ENCODE peak calls at places on chromosomes 13 and 19, in nine cellular contexts. N is heart right ventricle, L is tibial nerve, A is body of pancreas, Y is vagina, B is uterus, C is breast epithelium, H is OCI-LY7, P is A549. O is an unnamed sample. For H3K4me1, the result is how much of the 10 kb centered on the place peaks cover.

GRCh38 chr13:27379694-27380596 is 44.5 kb upstream of the GTF3A start:
- DNase-seq in H (peak), B (no peak), Y (no peak), A (peak), N (no peak), P (peak), C (peak), L (peak), O (peak)

GRCh38 chr13:105343134-105343806 is 1192.2 kb downstream of the EFNB2 start:
- DNase-seq in Y (no peak), B (no peak), A (no peak), L (no peak), H (no peak), P (no peak), N (no peak), C (no peak), O (no peak)

GRCh38 chr19:29965529-29965928 is 23.5 kb downstream of the URI1 start:
- DNase-seq in P (no peak), L (no peak), H (no peak), Y (no peak), C (no peak), B (no peak), N (no peak), A (no peak), O (no peak)

GRCh38 chr13:50685491-50685890 is 158.0 kb downstream of the DLEU7 start:
- DNase-seq in L (peak), C (peak), N (peak), B (peak), P (no peak), A (peak), Y (no peak), H (no peak), O (peak)

GRCh38 chr19:49930483-49931011 is 1.2 kb upstream of the NUP62 start:
- DNase-seq in C (no peak), H (peak), N (peak), A (no peak), P (no peak), L (peak), B (peak), Y (no peak), O (no peak)

GRCh38 chr19:28037186-28037585 is 1175.8 kb downstream of the UQCRFS1 start:
- DNase-seq in B (no peak), A (no peak), P (no peak), L (no peak), N (no peak), C (no peak), Y (no peak), H (no peak), O (no peak)

GRCh38 chr19:12784871-12785430 is 6.3 kb upstream of the JUNB start:
- DNase-seq in N (no peak), B (no peak), A (no peak), P (no peak), Y (no peak), L (no peak), H (no peak), C (no peak), O (no peak)

GRCh38 chr19:15247107-15248014 is 15.1 kb upstream of the EPHX3 start:
- DNase-seq in B (no peak), Y (no peak), A (no peak), H (no peak), C (no peak), P (no peak), L (no peak), N (no peak), O (no peak)

GRCh38 chr13:27661017-27661416 is 39.3 kb downstream of the POLR1D start:
- DNase-seq in C (no peak), P (no peak), A (no peak), L (no peak), B (no peak), Y (no peak), H (no peak), N (no peak), O (no peak)

DNA sequence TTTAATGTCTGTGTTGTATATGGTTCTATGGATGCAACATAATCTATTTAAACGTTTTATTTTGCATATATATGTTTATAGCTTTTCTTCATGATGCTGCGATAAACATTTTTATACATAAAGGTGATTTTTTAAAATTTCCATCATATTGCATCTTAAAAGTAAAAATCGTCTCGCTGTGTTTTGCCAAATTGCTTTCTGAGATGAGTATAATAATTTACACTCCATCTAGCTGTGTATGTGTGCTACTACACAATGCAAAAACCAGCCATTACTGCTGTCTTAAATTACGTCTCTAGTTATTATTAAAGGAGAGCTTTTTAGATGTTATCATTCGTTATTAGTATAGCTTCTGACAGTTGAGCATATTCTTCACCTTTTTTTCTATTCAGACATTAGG is 37.2 kb downstream of the METTL21C start:
- DNase-seq in Y (no peak), C (no peak), A (no peak), B (no peak), P (peak), N (no peak), H (no peak), L (no peak), O (no peak)
- TF ChIP-seq CTCF in Y (no peak), C (no peak), A (no peak), B (no peak), P (no peak), N (peak), H (peak), L (no peak), O (no peak)

DNA sequence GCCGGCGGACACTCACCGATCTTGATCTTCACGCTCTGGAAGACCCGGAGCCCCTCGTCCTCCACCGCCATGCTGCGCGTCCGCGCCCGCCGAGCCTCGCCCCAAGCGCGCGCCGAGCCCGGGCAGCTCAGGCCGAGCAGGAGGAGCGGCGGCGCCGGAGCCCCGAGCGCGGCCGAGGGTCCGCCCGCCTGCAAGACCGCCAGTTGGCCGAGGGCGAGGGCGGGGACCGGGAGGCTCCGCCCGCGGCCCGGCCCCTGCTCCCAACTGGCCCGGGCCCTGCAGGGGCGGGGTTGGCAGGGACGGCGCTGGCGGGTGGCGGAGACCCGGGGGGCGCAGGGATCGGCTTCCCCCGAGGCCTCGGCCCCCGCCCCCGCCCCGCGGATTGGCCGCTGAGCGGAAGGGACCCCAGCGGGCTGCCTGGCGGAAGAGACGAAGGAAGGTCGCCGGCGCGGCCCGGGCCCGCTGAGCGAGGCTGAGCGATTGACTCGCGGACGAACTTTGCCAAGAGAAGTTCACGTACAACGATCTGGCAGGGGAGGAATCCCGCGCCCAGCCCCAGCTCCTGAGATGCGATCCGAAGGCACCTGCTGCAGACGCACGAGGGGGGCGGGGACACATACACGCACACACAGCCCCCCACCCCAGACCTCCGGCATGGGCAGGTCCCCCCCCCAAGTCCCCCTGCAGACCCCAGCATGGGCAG is at the start of gene RASA3:
- DNase-seq in A (peak), B (peak), C (no peak), N (peak), P (peak), L (peak), Y (no peak), H (peak), O (peak)
- H3K4me1 ChIP-seq in A (under half), B (under half), C (under half), N (under half), P (under half), L (under half), Y (under half), H (under half), O (under half)

DNA sequence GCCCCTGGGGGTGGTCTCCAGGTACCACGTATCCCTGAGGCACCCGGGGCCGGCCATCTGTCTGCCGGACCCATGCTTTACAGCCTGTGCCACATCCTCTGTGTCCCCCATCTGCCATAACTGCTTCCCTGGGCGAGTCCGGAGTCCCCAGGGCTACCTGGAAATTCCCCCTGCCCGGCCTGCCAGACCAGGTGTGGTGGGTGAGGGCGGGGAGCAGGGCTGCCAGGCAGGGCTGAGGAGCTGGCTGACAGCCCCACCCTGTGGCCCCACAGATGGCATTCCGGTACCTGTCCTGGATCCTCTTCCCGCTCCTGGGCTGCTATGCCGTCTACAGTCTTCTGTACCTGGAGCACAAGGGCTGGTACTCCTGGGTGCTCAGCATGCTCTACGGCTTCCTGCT is 10.3 kb upstream of the RELB start:
- DNase-seq in A (no peak), H (no peak), L (no peak), C (no peak), P (no peak), Y (no peak), N (no peak), B (no peak), O (no peak)
- TF ChIP-seq CTCF in A (no peak), H (no peak), L (no peak), C (no peak), P (no peak), Y (no peak), N (no peak), B (no peak), O (no peak)

GRCh38 chr19:19446655-19447437 is 41.4 kb downstream of the GATAD2A start:
- DNase-seq in C (no peak), Y (no peak), A (no peak), B (no peak), P (no peak), N (no peak), L (no peak), H (no peak), O (no peak)

GRCh38 chr19:19445911-19446361 is 40.5 kb downstream of the GATAD2A start:
- DNase-seq in N (no peak), H (peak), P (no peak), C (no peak), B (no peak), A (no peak), Y (no peak), L (no peak), O (no peak)

GRCh38 chr19:19447536-19448237 is 42.2 kb downstream of the GATAD2A start:
- DNase-seq in A (no peak), P (no peak), Y (no peak), L (no peak), H (no peak), C (no peak), B (no peak), N (no peak), O (no peak)

GRCh38 chr19:19445288-19445687 is 39.8 kb downstream of the GATAD2A start:
- DNase-seq in B (no peak), P (no peak), L (no peak), N (no peak), C (no peak), H (no peak), Y (no peak), A (no peak), O (no peak)

GRCh38 chr19:19448238-19448544 is 42.7 kb downstream of the GATAD2A start:
- DNase-seq in L (no peak), B (no peak), A (peak), H (no peak), Y (no peak), N (no peak), P (no peak), C (no peak), O (no peak)
- H3K4me1 ChIP-seq in L (under half), B (under half), A (under half), H (under half), Y (half or more), N (half or more), P (under half), C (under half), O (under half)

DNA sequence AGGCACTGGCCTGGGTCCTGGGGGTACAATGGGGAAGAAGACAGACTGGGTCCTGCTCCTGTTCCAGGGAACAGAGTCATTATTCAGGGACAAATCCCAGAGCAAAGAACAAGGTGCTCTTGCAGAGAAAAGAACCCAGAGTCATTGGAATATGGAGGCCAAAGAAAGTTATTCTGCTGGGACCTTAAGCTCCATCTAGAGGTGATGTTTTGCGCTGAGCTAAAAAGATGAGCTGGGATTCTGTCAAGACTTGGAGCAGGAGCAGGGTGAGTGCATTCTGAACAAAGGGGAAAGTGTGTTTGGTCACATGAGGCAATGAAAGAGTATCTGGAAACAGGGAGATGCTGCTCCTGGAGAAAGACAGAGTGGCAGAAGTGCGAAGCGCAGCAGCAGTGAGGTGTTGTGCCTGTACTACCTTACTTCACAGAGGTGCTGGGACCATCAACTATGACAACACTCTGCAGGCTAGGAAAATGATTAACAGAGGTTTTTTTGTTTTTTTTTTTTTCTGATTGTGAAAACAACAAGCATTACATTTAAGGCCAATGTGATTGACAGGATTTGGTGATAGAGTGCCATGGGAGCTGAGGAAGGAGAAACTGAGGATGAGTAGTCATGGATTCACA is 95.3 kb upstream of the TNFSF11 start:
- DNase-seq in P (peak), B (no peak), H (peak), Y (no peak), A (no peak), C (no peak), L (no peak), N (no peak), O (no peak)
- TF ChIP-seq CTCF in P (peak), B (no peak), H (peak), Y (no peak), A (no peak), C (no peak), L (no peak), N (peak), O (no peak)

GRCh38 chr19:16714702-16715294 is 4.8 kb upstream of the NWD1 start:
- DNase-seq in Y (no peak), N (peak), P (no peak), A (peak), L (peak), C (peak), B (no peak), H (peak), O (peak)
- H3K4me1 ChIP-seq in Y (under half), N (under half), P (under half), A (under half), L (under half), C (under half), B (under half), H (under half), O (under half)

GRCh38 chr13:111505175-111505777 is 184.8 kb downstream of the TEX29 start:
- DNase-seq in Y (no peak), N (no peak), C (no peak), L (no peak), B (no peak), P (peak), H (peak), A (no peak), O (no peak)
- TF ChIP-seq CTCF in Y (no peak), N (peak), C (no peak), L (no peak), B (no peak), P (peak), H (peak), A (peak), O (no peak)

GRCh38 chr19:40800997-40801377 is 2.0 kb downstream of the EGLN2 start:
- DNase-seq in A (peak), C (no peak), L (no peak), N (no peak), Y (no peak), H (no peak), P (no peak), B (no peak), O (no peak)
- H3K4me1 ChIP-seq in A (half or more), C (half or more), L (half or more), N (half or more), Y (half or more), H (half or more), P (half or more), B (under half), O (half or more)

O was measured in ascending aorta.